ENCODE peak calls at places on chromosomes 7 and 10, in six cellular contexts. H, S, L, D, J and Z are unnamed samples. For H3K27me3, the result is how much of the 10 kb centered on the place peaks cover.

GRCh38 chr10:89391882-89392756 is at the start of gene IFIT1:
- DNase-seq in D (peak), S (peak), J (peak), L (peak), H (no peak), Z (peak)

GRCh38 chr10:110642980-110643655 is 1.0 kb upstream of the RBM20 start:
- DNase-seq in H (no peak), D (peak), L (no peak), S (no peak), J (no peak), Z (no peak)

GRCh38 chr7:1377111-1377909 is 82.0 kb downstream of the MICALL2 start:
- DNase-seq in S (no peak), H (no peak), L (no peak), D (no peak), J (no peak), Z (no peak)

GRCh38 chr7:106344861-106345260 is 60.1 kb upstream of the NAMPT start:
- DNase-seq in J (no peak), H (no peak), L (no peak), S (no peak), D (no peak), Z (no peak)

GRCh38 chr7:93053946-93054943 is 63.5 kb downstream of the SAMD9 start:
- DNase-seq in J (no peak), S (no peak), H (no peak), D (no peak), L (peak), Z (no peak)

GRCh38 chr10:4443419-4443818 is 382.6 kb upstream of the AKR1E2 start:
- DNase-seq in S (no peak), L (no peak), J (no peak), H (no peak), D (no peak), Z (no peak)

GRCh38 chr10:31586708-31587107 is 267.7 kb downstream of the ZEB1 start:
- DNase-seq in H (no peak), S (no peak), J (no peak), D (no peak), L (no peak), Z (no peak)

GRCh38 chr7:29748286-29749099 is 57.8 kb upstream of the WIPF3 start:
- DNase-seq in D (peak), H (no peak), S (peak), L (no peak), J (no peak), Z (no peak)

GRCh38 chr10:58653139-58653538 is 140.5 kb downstream of the BICC1 start:
- DNase-seq in L (no peak), H (no peak), J (no peak), D (no peak), S (peak), Z (no peak)

GRCh38 chr10:77165445-77166316 is 471.9 kb downstream of the KCNMA1 start:
- DNase-seq in L (peak), J (no peak), H (no peak), D (peak), S (peak), Z (no peak)

GRCh38 chr7:154380771-154381170 is 328.6 kb downstream of the DPP6 start:
- DNase-seq in D (no peak), S (no peak), J (no peak), L (no peak), H (no peak), Z (no peak)
- H3K27me3 ChIP-seq in D (under half), S (under half), J (under half), L (under half), H (under half), Z (under half)

DNA sequence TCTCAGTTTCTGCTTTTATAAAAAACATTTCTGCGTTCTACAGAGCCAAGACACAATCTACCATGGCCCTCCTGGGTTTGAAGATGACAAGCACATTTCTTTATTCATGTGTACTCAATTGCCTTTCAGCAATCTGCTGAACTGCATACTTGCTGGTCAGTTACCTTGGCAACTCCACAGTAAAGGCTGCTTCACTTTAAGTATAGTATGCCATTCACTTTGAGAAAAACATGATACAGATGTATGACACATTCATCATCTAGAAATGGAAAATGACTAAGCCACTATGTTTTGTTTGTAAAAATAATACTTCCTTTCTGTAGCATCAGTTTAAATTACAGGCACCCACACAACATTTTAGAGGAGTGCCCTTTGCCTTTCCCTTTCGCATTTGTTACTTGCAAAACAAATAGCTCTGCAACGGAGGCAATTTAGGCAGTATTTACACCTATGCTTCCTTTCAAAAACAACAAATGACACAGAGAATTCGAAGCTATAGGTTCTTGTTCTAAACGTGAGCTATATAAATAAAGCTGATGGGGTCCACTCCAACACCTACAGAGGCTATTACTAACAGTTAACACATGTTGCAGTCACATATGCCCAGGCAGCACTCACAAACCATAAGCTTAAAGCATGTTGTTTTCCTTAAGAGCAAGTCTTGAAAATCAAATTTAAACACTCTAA is 23.5 kb downstream of the SGCE start:
- DNase-seq in L (no peak), D (no peak), S (peak), H (no peak), J (no peak), Z (no peak)
- H3K27me3 ChIP-seq in L (under half), D (under half), S (under half), H (under half), J (under half), Z (under half)

DNA sequence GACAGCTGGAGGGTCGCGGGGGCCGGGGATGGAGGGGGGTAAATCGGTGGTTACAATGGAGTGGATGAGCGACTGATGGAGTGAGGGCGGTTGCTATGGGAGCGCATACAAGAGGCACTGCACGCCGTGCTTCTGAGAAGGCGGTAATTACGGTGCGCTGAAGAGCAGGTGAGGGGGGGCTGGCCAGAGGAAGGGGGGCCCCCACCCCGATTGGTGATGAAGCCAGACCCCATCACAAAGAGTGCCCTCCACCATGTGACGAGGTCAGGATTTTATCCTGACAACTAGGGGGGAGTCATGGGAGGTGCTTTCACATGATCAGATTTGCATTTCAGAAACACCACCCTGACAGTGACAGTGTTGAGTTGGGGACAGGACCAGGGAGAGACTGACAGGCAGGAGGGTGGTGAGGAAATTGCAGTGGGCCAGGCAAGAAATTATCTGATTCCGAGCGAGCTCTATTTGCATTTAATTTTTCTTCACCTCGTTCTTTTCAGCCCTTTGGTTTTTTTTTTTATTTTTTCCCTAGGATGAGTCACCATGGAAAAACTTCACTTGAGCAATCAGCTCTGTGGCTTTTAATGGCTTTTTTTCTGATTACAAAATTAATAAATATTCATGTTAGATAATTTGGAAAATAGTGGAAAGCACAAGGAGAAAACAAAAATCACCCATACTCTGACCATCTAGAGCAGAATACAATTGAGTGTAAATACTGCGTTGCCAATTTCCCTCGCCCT is 7.9 kb downstream of the CPA5 start:
- DNase-seq in J (no peak), D (no peak), H (no peak), S (peak), L (no peak), Z (no peak)
- H3K27me3 ChIP-seq in J (under half), D (under half), H (under half), S (under half), L (under half), Z (under half)

GRCh38 chr7:157691521-157692155 is 354.8 kb downstream of the DNAJB6 start:
- DNase-seq in H (no peak), S (no peak), L (no peak), J (no peak), D (no peak), Z (no peak)

GRCh38 chr7:157692156-157693011 is 355.6 kb downstream of the DNAJB6 start:
- DNase-seq in J (no peak), H (no peak), S (no peak), L (no peak), D (no peak), Z (peak)

GRCh38 chr7:157693521-157694388 is 357.0 kb downstream of the DNAJB6 start:
- DNase-seq in D (no peak), L (no peak), S (no peak), H (no peak), J (no peak), Z (peak)

GRCh38 chr7:157694389-157694665 is 357.5 kb downstream of the DNAJB6 start:
- DNase-seq in L (no peak), H (no peak), D (no peak), S (no peak), J (no peak), Z (no peak)

DNA sequence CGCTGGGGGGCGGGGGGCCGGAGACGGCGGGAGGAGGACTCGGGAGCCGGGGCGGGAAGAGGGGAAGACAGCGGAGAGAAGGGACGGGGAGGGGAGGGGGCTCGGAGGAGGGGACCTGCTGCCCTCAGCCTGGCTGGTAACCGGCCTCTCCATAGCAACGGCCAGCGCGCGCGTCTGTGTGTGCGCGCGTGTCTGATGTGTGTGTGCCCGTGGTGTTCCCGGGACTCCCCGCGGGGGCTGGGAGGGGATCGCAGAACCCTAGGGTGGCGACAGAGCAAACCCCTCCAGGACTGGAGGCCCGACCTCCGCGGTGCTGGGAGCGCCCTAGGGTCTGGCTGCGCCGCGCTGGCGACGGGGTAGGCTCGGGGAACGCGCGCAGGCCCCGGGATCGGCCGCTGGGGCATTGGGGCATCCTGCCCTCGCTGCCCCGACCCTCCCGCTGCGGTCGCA is 356.3 kb downstream of the DNAJB6 start:
- DNase-seq in D (no peak), S (no peak), H (no peak), J (no peak), L (no peak), Z (peak)
- H3K27me3 ChIP-seq in D (under half), S (under half), H (under half), J (under half), L (half or more), Z (under half)

GRCh38 chr10:129961274-129961839 is 2.7 kb downstream of the EBF3 start:
- DNase-seq in J (no peak), D (no peak), L (no peak), H (no peak), S (no peak), Z (peak)

GRCh38 chr10:129963076-129963830 is 821 bp downstream of the EBF3 start:
- DNase-seq in S (peak), L (no peak), H (no peak), D (no peak), J (no peak), Z (no peak)

GRCh38 chr10:129962558-129963075 is 1.5 kb downstream of the EBF3 start:
- DNase-seq in L (no peak), J (no peak), H (no peak), S (no peak), D (no peak), Z (no peak)

GRCh38 chr10:129960493-129961273 is 3.4 kb downstream of the EBF3 start:
- DNase-seq in S (no peak), D (no peak), L (no peak), J (no peak), H (no peak), Z (no peak)

GRCh38 chr10:129962092-129962494 is 2.0 kb downstream of the EBF3 start:
- DNase-seq in J (no peak), L (no peak), H (no peak), D (no peak), S (no peak), Z (no peak)
- H3K27me3 ChIP-seq in J (half or more), L (half or more), H (half or more), D (under half), S (under half), Z (under half)

DNA sequence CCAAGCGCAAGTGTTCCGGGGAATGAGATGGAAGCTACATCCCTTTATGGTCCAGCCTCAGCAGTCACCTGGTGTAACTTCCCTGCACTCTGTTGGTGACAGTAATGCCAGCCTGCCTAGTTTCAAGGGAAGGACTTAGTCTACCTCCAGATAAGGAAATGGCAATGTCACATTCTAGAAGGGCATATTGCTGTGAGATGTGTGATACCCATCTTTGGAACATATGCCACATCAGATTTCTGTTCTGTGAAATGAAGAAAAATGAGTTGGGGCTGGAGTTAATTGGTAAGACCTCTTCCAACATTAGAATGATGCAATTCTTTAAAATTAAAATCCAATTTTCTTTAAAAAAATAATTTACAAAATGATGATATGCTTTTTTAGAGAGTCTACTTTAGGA is 212.0 kb downstream of the LRMDA start:
- DNase-seq in L (no peak), H (no peak), D (no peak), S (no peak), J (no peak), Z (no peak)
- H3K27me3 ChIP-seq in L (under half), H (under half), D (under half), S (under half), J (under half), Z (under half)